ENCODE peak calls at places on chromosomes 2 and 18, in eight cellular contexts. A is stomach, V is A549, B is spleen, M is body of pancreas, X is ovary, K is breast epithelium, E is upper lobe of left lung. R is an unnamed sample.

GRCh38 chr2:68689553-68690537 is 44.8 kb upstream of the ARHGAP25 start:
- DNase-seq in A (no peak), V (no peak), B (no peak), M (no peak), X (no peak), K (no peak), E (no peak), R (no peak)

GRCh38 chr2:38966006-38966405 is 76.3 kb downstream of the ARHGEF33 start:
- DNase-seq in A (no peak), V (no peak), B (no peak), M (no peak), X (no peak), K (no peak), E (no peak), R (no peak)

GRCh38 chr18:79451237-79452125 is 55.8 kb downstream of the NFATC1 start:
- DNase-seq in A (no peak), V (no peak), B (no peak), M (no peak), X (no peak), K (no peak), E (peak), R (no peak)

GRCh38 chr2:112784199-112785189 is at the start of gene IL1A:
- DNase-seq in A (no peak), V (peak), B (no peak), M (no peak), X (no peak), K (no peak), E (no peak), R (no peak)

GRCh38 chr18:74454279-74454741 is 2.8 kb downstream of the DIPK1C start:
- DNase-seq in A (no peak), V (no peak), B (no peak), M (no peak), X (no peak), K (no peak), E (peak), R (no peak)

GRCh38 chr2:234858134-234858533 is 93.7 kb upstream of the SH3BP4 start:
- DNase-seq in A (no peak), V (no peak), B (no peak), M (no peak), X (no peak), K (no peak), E (no peak), R (no peak)

GRCh38 chr2:234590076-234590475 is 93.2 kb upstream of the ARL4C start:
- DNase-seq in A (no peak), V (no peak), B (no peak), M (no peak), X (no peak), K (no peak), E (no peak), R (no peak)

GRCh38 chr2:143161982-143162837 is 33.0 kb downstream of the ARHGAP15 start:
- DNase-seq in A (peak), V (peak), B (peak), M (peak), X (peak), K (peak), E (no peak), R (peak)

GRCh38 chr2:138013651-138014050 is 49.4 kb downstream of the HNMT start:
- DNase-seq in A (no peak), V (no peak), B (no peak), M (no peak), X (no peak), K (no peak), E (no peak), R (no peak)

GRCh38 chr2:151808258-151809072 is 19.8 kb downstream of the ARL5A start:
- DNase-seq in A (no peak), V (peak), B (no peak), M (no peak), X (no peak), K (no peak), E (no peak), R (no peak)

GRCh38 chr2:47222813-47223564 is 67.9 kb upstream of the STPG4 start:
- DNase-seq in A (no peak), V (no peak), B (no peak), M (no peak), X (no peak), K (no peak), E (no peak), R (no peak)

GRCh38 chr18:69326094-69326493 is 74.6 kb upstream of the DOK6 start:
- DNase-seq in A (no peak), V (no peak), B (no peak), M (no peak), X (no peak), K (no peak), E (no peak), R (no peak)

GRCh38 chr18:46264255-46264654 is 160.1 kb downstream of the HAUS1 start:
- DNase-seq in A (no peak), V (peak), B (no peak), M (no peak), X (no peak), K (no peak), E (no peak), R (no peak)

GRCh38 chr18:57353940-57354461 is 1.6 kb downstream of the ST8SIA3 start:
- DNase-seq in A (no peak), V (peak), B (no peak), M (peak), X (no peak), K (no peak), E (peak), R (no peak)

GRCh38 chr2:133657591-133657990 is 89.3 kb upstream of the NCKAP5 start:
- DNase-seq in A (no peak), V (no peak), B (no peak), M (no peak), X (no peak), K (no peak), E (no peak), R (no peak)

GRCh38 chr2:64622443-64623231 is 31.1 kb downstream of the SERTAD2 start:
- DNase-seq in A (peak), V (no peak), B (peak), M (no peak), X (peak), K (no peak), E (no peak), R (peak)
- TF ChIP-seq CTCF in A (no peak), V (no peak), B (peak), M (no peak), X (peak), K (no peak), E (no peak), R (no peak)

DNA sequence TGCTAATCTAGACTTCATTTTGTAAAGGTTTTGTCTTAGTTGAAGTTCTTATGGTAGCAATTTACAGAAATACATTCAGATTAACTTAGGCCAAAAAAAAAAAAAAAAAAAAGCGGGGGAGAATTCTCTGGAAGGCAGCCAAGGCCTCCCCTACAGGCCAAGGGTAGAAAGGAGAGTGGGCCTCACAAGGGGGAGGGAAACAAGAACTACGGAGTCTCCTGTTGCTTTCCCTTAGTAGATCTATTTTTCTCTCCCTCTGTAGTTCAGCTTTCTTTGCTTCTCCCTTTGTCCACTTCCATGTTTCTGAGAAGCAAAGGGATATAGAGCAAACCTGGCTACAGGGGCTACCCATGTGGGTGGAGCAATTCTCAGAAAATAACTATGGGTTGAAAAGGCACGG is 2.4 kb upstream of the STK11IP start:
- DNase-seq in A (no peak), V (no peak), B (no peak), M (no peak), X (peak), K (no peak), E (no peak), R (no peak)
- TF ChIP-seq POLR2A in A (no peak), V (no peak), B (no peak), M (no peak), X (peak), K (no peak), E (no peak), R (no peak)

GRCh38 chr18:52339891-52340371 is at the start of gene DCC:
- DNase-seq in A (peak), V (peak), B (no peak), M (peak), X (no peak), K (no peak), E (peak), R (peak)
- TF ChIP-seq CTCF in A (no peak), V (peak), B (no peak), M (peak), X (no peak), K (no peak), E (peak), R (peak)

GRCh38 chr2:186570587-186570986 is 19.3 kb upstream of the ITGAV start:
- DNase-seq in A (no peak), V (peak), B (no peak), M (no peak), X (no peak), K (no peak), E (no peak), R (no peak)
- TF ChIP-seq POLR2A in A (no peak), V (no peak), B (no peak), M (no peak), X (no peak), K (no peak), E (no peak), R (no peak)

GRCh38 chr2:29290293-29291052 is 175.3 kb downstream of the CLIP4 start:
- DNase-seq in A (no peak), V (no peak), B (no peak), M (no peak), X (no peak), K (no peak), E (no peak), R (no peak)

GRCh38 chr2:29293830-29294438 is 178.7 kb downstream of the CLIP4 start:
- DNase-seq in A (no peak), V (peak), B (no peak), M (peak), X (no peak), K (no peak), E (no peak), R (no peak)

GRCh38 chr2:29296585-29296984 is 181.4 kb downstream of the CLIP4 start:
- DNase-seq in A (no peak), V (no peak), B (no peak), M (no peak), X (no peak), K (no peak), E (no peak), R (no peak)

GRCh38 chr2:29295843-29296242 is 180.6 kb downstream of the CLIP4 start:
- DNase-seq in A (no peak), V (peak), B (no peak), M (peak), X (no peak), K (no peak), E (no peak), R (no peak)
- TF ChIP-seq CTCF in A (no peak), V (peak), B (no peak), M (peak), X (no peak), K (no peak), E (no peak), R (no peak)

GRCh38 chr2:127106998-127107621 is at the start of gene BIN1:
- DNase-seq in A (peak), V (peak), B (peak), M (peak), X (peak), K (peak), E (peak), R (peak)
- TF ChIP-seq POLR2A in A (no peak), V (peak), B (no peak), M (peak), X (peak), K (no peak), E (peak), R (peak)